ENCODE peak calls at places on chromosomes 2 and 18, in four cellular contexts. N, Y, A and D are unnamed samples.

GRCh38 chr18:3012306-3012919 is 531 bp downstream of the LPIN2 start:
- DNase-seq in N (peak; percentile 30), Y (peak; percentile 50), A (peak; percentile 17), D (no peak)

GRCh38 chr2:150136901-150137300 is 350.6 kb downstream of the RND3 start:
- DNase-seq in N (no peak), Y (no peak), A (no peak), D (no peak)

GRCh38 chr18:32930695-32931301 is 158.0 kb upstream of the KLHL14 start:
- DNase-seq in N (peak; percentile 68), Y (peak; percentile 54), A (no peak), D (peak; percentile 30)

GRCh38 chr2:176130153-176130916 is 830 bp downstream of the HOXD8 start:
- DNase-seq in N (no peak), Y (no peak), A (no peak), D (peak; percentile 53)

GRCh38 chr2:98355881-98356280 is 9.6 kb downstream of the CNGA3 start:
- DNase-seq in N (no peak), Y (no peak), A (no peak), D (no peak)

GRCh38 chr2:16745466-16745865 is 79.8 kb upstream of the CYRIA start:
- DNase-seq in N (no peak), Y (no peak), A (no peak), D (no peak)

GRCh38 chr18:10497350-10497749 is 28.5 kb upstream of the NAPG start:
- DNase-seq in N (peak; percentile 33), Y (no peak), A (no peak), D (no peak)

GRCh38 chr18:68549257-68549871 is 165.5 kb downstream of the TMX3 start:
- DNase-seq in N (peak; percentile 25), Y (no peak), A (no peak), D (no peak)

GRCh38 chr2:217928324-217929293 is 74.2 kb downstream of the TNS1 start:
- DNase-seq in N (no peak), Y (no peak), A (no peak), D (no peak)

GRCh38 chr2:235171511-235172130 is 219.8 kb downstream of the SH3BP4 start:
- DNase-seq in N (peak; percentile 83), Y (no peak), A (peak; percentile 33), D (peak; percentile 41)

GRCh38 chr18:10290244-10291240 is 163.9 kb upstream of the APCDD1 start:
- DNase-seq in N (peak; percentile 43), Y (peak; percentile 17), A (no peak), D (no peak)

GRCh38 chr2:71555798-71556454 is 102.6 kb downstream of the DYSF start:
- DNase-seq in N (no peak), Y (no peak), A (no peak), D (no peak)

GRCh38 chr2:47221039-47221438 is 65.9 kb upstream of the STPG4 start:
- DNase-seq in N (peak; percentile 74), Y (no peak), A (peak; percentile 60), D (no peak)

GRCh38 chr2:203873461-203873860 is 5.9 kb downstream of the CTLA4 start:
- DNase-seq in N (no peak), Y (no peak), A (no peak), D (no peak)

GRCh38 chr2:158667567-158667966 is 127.5 kb upstream of the DAPL1 start:
- DNase-seq in N (peak; percentile 75), Y (no peak), A (no peak), D (no peak)

GRCh38 chr18:23356915-23357421 is 96.1 kb upstream of the RIOK3 start:
- DNase-seq in N (peak; percentile 82), Y (no peak), A (no peak), D (no peak)

GRCh38 chr2:151410485-151410833 is 757 bp downstream of the RIF1 start:
- DNase-seq in N (peak; percentile 16), Y (no peak), A (peak; percentile 31), D (peak; percentile 37)

GRCh38 chr18:10689231-10689953 is 163.6 kb downstream of the NAPG start:
- DNase-seq in N (no peak), Y (no peak), A (no peak), D (no peak)

GRCh38 chr2:150125708-150126107 is 361.8 kb downstream of the RND3 start:
- DNase-seq in N (peak; percentile 65), Y (peak; percentile 28), A (no peak), D (peak; percentile 13)

GRCh38 chr18:25587545-25587944 is 235.6 kb upstream of the ZNF521 start:
- DNase-seq in N (no peak), Y (no peak), A (no peak), D (no peak)

GRCh38 chr2:164306872-164307271 is 314.4 kb downstream of the GRB14 start:
- DNase-seq in N (no peak), Y (no peak), A (no peak), D (no peak)

GRCh38 chr2:54664238-54664786 is 59.1 kb upstream of the EML6 start:
- DNase-seq in N (no peak), Y (no peak), A (no peak), D (no peak)

GRCh38 chr2:39725401-39725800 is 53.7 kb downstream of the THUMPD2 start:
- DNase-seq in N (no peak), Y (no peak), A (no peak), D (no peak)